ENCODE peak calls at places on chromosomes 4 and X, in ten cellular contexts. U is adrenal gland; E is thoracic aorta; Q is BE2C; G is GM23248; S is prostate gland; B is heart left ventricle; H is CD8-positive, alpha-beta T cell; A is transverse colon; L is keratinocyte. F is an unnamed sample. For H3K4me1, the result is how much of the 10 kb centered on the place peaks cover.

GRCh38 chr4:8516061-8516573 is 64.1 kb upstream of the GPR78 start:
- DNase-seq in U (no peak), E (no peak), Q (no peak), G (no peak), S (no peak), B (no peak), H (no peak), A (no peak), L (no peak), F (no peak)

GRCh38 chrX:48741834-48742233 is 19.7 kb upstream of the GLOD5 start:
- DNase-seq in U (no peak), E (no peak), Q (no peak), G (no peak), S (no peak), B (no peak), H (no peak), A (no peak), L (no peak), F (no peak)

GRCh38 chrX:129842510-129843208 is 1.0 kb downstream of the ZDHHC9 start:
- DNase-seq in U (peak), E (no peak), Q (no peak), G (peak), S (peak), B (peak), H (no peak), A (peak), L (no peak), F (peak)

GRCh38 chr4:66554844-66555243 is 884.6 kb upstream of the EPHA5 start:
- DNase-seq in U (no peak), E (no peak), Q (no peak), G (no peak), S (no peak), B (no peak), H (no peak), A (no peak), L (no peak), F (no peak)

GRCh38 chr4:39970559-39971270 is 7.0 kb downstream of the PDS5A start:
- DNase-seq in U (peak), E (no peak), Q (no peak), G (no peak), S (no peak), B (no peak), H (no peak), A (no peak), L (no peak), F (no peak)

GRCh38 chr4:87961993-87962791 is 13.3 kb upstream of the SPP1 start:
- DNase-seq in U (peak), E (no peak), Q (no peak), G (peak), S (no peak), B (no peak), H (no peak), A (no peak), L (no peak), F (no peak)

GRCh38 chr4:153566751-153567150 is 100.6 kb downstream of the TMEM131L start:
- DNase-seq in U (no peak), E (no peak), Q (no peak), G (no peak), S (no peak), B (peak), H (no peak), A (peak), L (no peak), F (peak)

GRCh38 chrX:37378399-37378798 is 29.2 kb downstream of the PRRG1 start:
- DNase-seq in U (no peak), E (no peak), Q (no peak), G (peak), S (no peak), B (no peak), H (no peak), A (no peak), L (no peak), F (no peak)

GRCh38 chr4:171118091-171118490 is 695.1 kb upstream of the GALNTL6 start:
- DNase-seq in U (no peak), E (no peak), Q (no peak), G (no peak), S (no peak), B (no peak), H (no peak), A (no peak), L (no peak), F (no peak)

GRCh38 chrX:37776283-37776986 is 3.4 kb upstream of the CYBB start:
- DNase-seq in U (no peak), E (no peak), Q (no peak), G (no peak), S (no peak), B (no peak), H (peak), A (no peak), L (no peak), F (no peak)

GRCh38 chrX:72526534-72527508 is 45.8 kb downstream of the HDAC8 start:
- DNase-seq in U (peak), E (no peak), Q (no peak), G (peak), S (no peak), B (no peak), H (no peak), A (no peak), L (no peak), F (no peak)

GRCh38 chr4:85756938-85757337 is 282.0 kb downstream of the ARHGAP24 start:
- DNase-seq in U (peak), E (no peak), Q (peak), G (peak), S (no peak), B (no peak), H (no peak), A (no peak), L (no peak), F (no peak)

GRCh38 chr4:110877728-110878382 is 255.0 kb upstream of the PITX2 start:
- DNase-seq in U (no peak), E (no peak), Q (no peak), G (no peak), S (no peak), B (no peak), H (no peak), A (no peak), L (no peak), F (no peak)

GRCh38 chr4:65089666-65090065 is 580.6 kb downstream of the EPHA5 start:
- DNase-seq in U (no peak), E (no peak), Q (peak), G (peak), S (no peak), B (no peak), H (no peak), A (no peak), L (no peak), F (no peak)

GRCh38 chr4:185587444-185588161 is 52.3 kb upstream of the PDLIM3 start:
- DNase-seq in U (no peak), E (no peak), Q (no peak), G (no peak), S (no peak), B (peak), H (peak), A (peak), L (no peak), F (peak)

GRCh38 chr4:98544141-98544817 is 114.1 kb downstream of the TSPAN5 start:
- DNase-seq in U (no peak), E (no peak), Q (no peak), G (no peak), S (no peak), B (no peak), H (no peak), A (no peak), L (no peak), F (no peak)

GRCh38 chr4:87240341-87240740 is 19.9 kb upstream of the KLHL8 start:
- DNase-seq in U (no peak), E (no peak), Q (no peak), G (peak), S (no peak), B (no peak), H (no peak), A (no peak), L (no peak), F (no peak)

GRCh38 chr4:8090312-8090711 is 68.3 kb downstream of the ABLIM2 start:
- DNase-seq in U (peak), E (no peak), Q (no peak), G (peak), S (peak), B (peak), H (peak), A (peak), L (peak), F (peak)

GRCh38 chr4:183722738-183723560 is 63.9 kb downstream of the TRAPPC11 start:
- DNase-seq in U (peak), E (no peak), Q (peak), G (peak), S (peak), B (peak), H (peak), A (peak), L (no peak), F (peak)

GRCh38 chr4:100240008-100240407 is 49.7 kb upstream of the DDIT4L start:
- DNase-seq in U (no peak), E (no peak), Q (no peak), G (peak), S (no peak), B (peak), H (no peak), A (no peak), L (no peak), F (no peak)

GRCh38 chrX:153727108-153727931 is 2.7 kb downstream of the ABCD1 start:
- DNase-seq in U (peak), E (no peak), Q (no peak), G (peak), S (peak), B (peak), H (no peak), A (peak), L (no peak), F (peak)

GRCh38 chr4:60805500-60806313 is 394.4 kb upstream of the ADGRL3 start:
- DNase-seq in U (peak), E (no peak), Q (no peak), G (peak), S (no peak), B (no peak), H (no peak), A (no peak), L (no peak), F (no peak)

GRCh38 chr4:60846678-60847077 is 353.4 kb upstream of the ADGRL3 start:
- DNase-seq in U (no peak), E (no peak), Q (no peak), G (no peak), S (no peak), B (no peak), H (no peak), A (no peak), L (no peak), F (no peak)

GRCh38 chr4:73345399-73345975 is 58.6 kb upstream of the ALB start:
- DNase-seq in U (no peak), E (no peak), Q (no peak), G (no peak), S (no peak), B (no peak), H (no peak), A (no peak), L (no peak), F (no peak)

GRCh38 chrX:2351999-2352995 is 148.5 kb downstream of the DHRSX start:
- DNase-seq in U (no peak), E (no peak), Q (no peak), G (peak), S (no peak), B (no peak), H (no peak), A (no peak), L (no peak), F (no peak)

GRCh38 chrX:70168238-70169188 is 8.8 kb upstream of the DGAT2L6 start:
- DNase-seq in U (peak), E (no peak), Q (no peak), G (peak), S (no peak), B (no peak), H (no peak), A (no peak), L (no peak), F (no peak)

DNA sequence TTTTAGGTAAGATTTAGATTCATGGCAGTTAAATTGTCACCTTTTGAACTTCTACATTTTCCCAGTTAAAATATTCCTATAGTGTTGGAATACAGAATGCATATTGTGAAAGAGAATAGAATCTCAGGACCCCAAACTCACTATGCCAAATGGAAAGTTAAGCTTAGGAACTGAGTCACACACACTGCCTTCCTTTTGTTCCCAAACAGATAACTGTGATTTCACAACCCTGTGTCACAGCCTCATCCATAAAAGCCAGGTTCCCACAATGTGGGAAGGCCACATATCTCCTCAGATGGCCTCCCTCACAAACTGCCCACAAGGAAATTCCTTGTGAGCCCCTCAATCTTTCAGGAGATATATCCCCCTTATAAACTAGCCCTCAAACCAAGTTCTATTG is 94.7 kb upstream of the HPF1 start:
- DNase-seq in U (no peak), E (no peak), Q (no peak), G (no peak), S (no peak), B (no peak), H (no peak), A (no peak), L (no peak), F (no peak)
- H3K4me1 ChIP-seq in U (under half), E (under half), Q (under half), G (under half), S (under half), B (under half), H (under half), A (under half), L (under half), F (under half)

GRCh38 chr4:2866891-2867290 is 23.2 kb downstream of the ADD1 start:
- DNase-seq in U (no peak), E (no peak), Q (no peak), G (peak), S (no peak), B (no peak), H (no peak), A (no peak), L (no peak), F (no peak)
- H3K4me1 ChIP-seq in U (half or more), E (half or more), Q (under half), G (under half), S (under half), B (half or more), H (under half), A (under half), L (under half), F (half or more)

DNA sequence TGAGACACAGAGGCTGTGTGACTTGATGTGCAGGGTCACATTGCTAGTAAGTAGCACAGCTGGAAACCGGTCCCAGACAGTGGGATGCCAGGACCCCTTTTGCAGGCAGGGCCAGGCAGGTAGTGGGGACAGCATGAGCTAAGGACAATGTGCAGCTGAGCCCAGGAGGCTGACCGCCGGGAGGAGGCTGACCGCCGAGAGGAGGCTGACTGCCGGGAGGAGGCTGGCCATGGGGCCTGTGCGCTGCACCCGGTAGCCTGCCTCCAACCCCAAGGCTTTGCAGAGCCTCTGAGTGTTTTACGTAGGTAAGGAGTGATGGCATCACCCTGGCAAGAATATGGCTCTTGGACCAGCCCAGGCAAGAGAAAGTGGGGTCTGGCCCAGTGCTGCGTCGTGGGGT is 58.9 kb downstream of the TBC1D14 start:
- DNase-seq in U (no peak), E (no peak), Q (no peak), G (no peak), S (no peak), B (peak), H (no peak), A (no peak), L (no peak), F (no peak)
- H3K4me1 ChIP-seq in U (under half), E (under half), Q (under half), G (under half), S (under half), B (under half), H (under half), A (under half), L (under half), F (under half)

DNA sequence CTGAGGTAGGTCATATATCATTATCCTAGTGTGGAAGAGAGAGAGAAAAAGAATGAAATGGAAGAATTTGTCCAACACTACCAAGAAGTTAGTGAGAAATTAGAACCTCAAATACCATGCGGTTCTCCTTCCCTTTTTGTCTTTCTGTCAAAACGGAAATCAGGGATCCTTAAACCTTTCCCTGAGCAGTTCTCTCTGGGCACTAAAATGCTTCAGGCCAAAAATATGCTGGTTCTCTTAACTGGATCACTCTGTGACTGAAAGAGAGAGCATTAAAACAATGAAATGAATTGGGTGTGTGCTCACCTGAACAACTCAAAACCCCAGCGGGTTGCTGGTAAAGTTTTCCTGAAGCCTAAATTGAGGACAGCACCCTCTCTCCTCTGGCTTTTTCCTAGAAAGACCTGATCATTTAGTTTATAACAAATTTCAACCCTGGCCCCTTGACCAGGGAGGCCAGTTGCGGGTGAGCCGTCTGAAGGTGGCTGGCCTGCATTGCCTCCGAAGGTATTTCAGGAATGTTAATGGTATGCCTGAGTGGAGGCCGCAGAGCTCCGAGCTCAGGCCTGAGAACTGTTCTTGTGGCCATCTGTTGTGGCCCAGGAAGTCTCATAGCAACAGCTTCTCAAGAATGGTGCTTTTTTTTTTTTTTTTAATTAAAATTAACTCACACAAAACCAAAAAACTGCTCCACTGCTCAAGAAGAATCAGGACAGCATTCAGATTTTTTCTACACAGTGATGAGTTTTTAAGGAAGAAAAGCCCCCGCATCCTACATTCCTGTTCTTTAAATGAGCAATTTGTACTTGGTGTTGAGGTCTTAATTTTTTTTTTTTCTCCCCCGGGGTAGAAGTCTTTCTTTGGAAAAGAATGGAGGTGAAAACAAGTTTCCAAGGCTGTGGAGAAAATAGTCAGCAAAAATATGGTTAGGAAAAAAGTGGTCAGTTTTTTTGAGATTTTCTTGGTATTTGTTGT is 155.1 kb downstream of the SHROOM3 start:
- DNase-seq in U (no peak), E (no peak), Q (no peak), G (peak), S (no peak), B (peak), H (no peak), A (peak), L (no peak), F (no peak)
- H3K4me1 ChIP-seq in U (under half), E (half or more), Q (under half), G (under half), S (under half), B (under half), H (under half), A (under half), L (under half), F (under half)

GRCh38 chr4:6937201-6937600 is 27.6 kb downstream of the TBC1D14 start:
- DNase-seq in U (no peak), E (no peak), Q (no peak), G (no peak), S (no peak), B (no peak), H (no peak), A (no peak), L (no peak), F (no peak)
- H3K4me1 ChIP-seq in U (half or more), E (under half), Q (under half), G (under half), S (under half), B (under half), H (under half), A (under half), L (under half), F (under half)

DNA sequence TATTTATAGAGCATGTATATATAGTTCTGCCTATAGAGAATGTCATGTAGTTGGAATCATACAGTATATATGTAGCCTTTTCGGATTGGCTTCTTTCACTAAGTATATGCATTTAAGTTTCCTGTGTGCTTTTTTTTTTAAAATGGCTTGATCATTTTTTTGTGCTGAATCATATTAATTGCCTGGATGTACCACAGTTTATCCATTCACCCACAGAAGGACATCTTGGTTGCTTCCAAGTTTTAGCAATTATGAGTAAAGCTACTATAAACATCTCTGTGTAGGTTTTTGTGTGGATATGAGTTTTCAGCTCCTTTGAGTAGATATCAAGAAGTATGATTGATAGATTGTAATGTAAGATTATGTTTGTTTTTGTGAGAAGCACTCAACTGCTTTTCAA is 23.8 kb downstream of the PTTG2 start:
- DNase-seq in U (no peak), E (no peak), Q (no peak), G (no peak), S (no peak), B (no peak), H (no peak), A (no peak), L (no peak), F (no peak)
- H3K4me1 ChIP-seq in U (under half), E (half or more), Q (under half), G (under half), S (under half), B (half or more), H (under half), A (under half), L (under half), F (under half)

GRCh38 chrX:53324085-53324484 is 42.7 kb upstream of the IQSEC2 start:
- DNase-seq in U (no peak), E (no peak), Q (no peak), G (no peak), S (no peak), B (no peak), H (no peak), A (no peak), L (no peak), F (no peak)
- H3K4me1 ChIP-seq in U (under half), E (under half), Q (under half), G (under half), S (under half), B (under half), H (under half), A (under half), L (under half), F (under half)

GRCh38 chr4:118790544-118790943 is 45.4 kb downstream of the SEC24D start:
- DNase-seq in U (no peak), E (no peak), Q (no peak), G (no peak), S (no peak), B (no peak), H (no peak), A (no peak), L (no peak), F (no peak)
- H3K4me1 ChIP-seq in U (under half), E (half or more), Q (under half), G (under half), S (under half), B (under half), H (under half), A (under half), L (under half), F (under half)